ENCODE peak calls at places on chromosome X, in five cellular contexts. One of them, this sample, is unnamed.

GRCh38 chrX:35166023-35166422 is 223.4 kb downstream of the FAM47B start:
- DNase-seq in brain microvascular endothelial cell: no peak
- DNase-seq in A673: no peak
- DNase-seq in kidney: no peak
- DNase-seq in AG09309: no peak
- DNase-seq in this sample: no peak

GRCh38 chrX:41258281-41258680 is 75.7 kb upstream of the DDX3X start:
- DNase-seq in AG09309: no peak
- DNase-seq in A673: no peak
- DNase-seq in kidney: no peak
- DNase-seq in brain microvascular endothelial cell: no peak
- DNase-seq in this sample: no peak

GRCh38 chrX:12747433-12747832 is 43.8 kb upstream of the PRPS2 start:
- DNase-seq in brain microvascular endothelial cell: no peak
- DNase-seq in AG09309: no peak
- DNase-seq in A673: no peak
- DNase-seq in kidney: no peak
- DNase-seq in this sample: no peak

GRCh38 chrX:129876734-129877395 is 29.1 kb upstream of the UTP14A start:
- DNase-seq in A673: peak
- DNase-seq in kidney: no peak
- DNase-seq in AG09309: no peak
- DNase-seq in brain microvascular endothelial cell: peak
- DNase-seq in this sample: peak

GRCh38 chrX:73916931-73917657 is 354.1 kb downstream of the CHIC1 start:
- DNase-seq in kidney: no peak
- DNase-seq in A673: peak
- DNase-seq in brain microvascular endothelial cell: peak
- DNase-seq in AG09309: peak
- DNase-seq in this sample: peak

GRCh38 chrX:43716144-43716543 is 60.0 kb downstream of the MAOA start:
- DNase-seq in kidney: no peak
- DNase-seq in AG09309: no peak
- DNase-seq in A673: no peak
- DNase-seq in brain microvascular endothelial cell: no peak
- DNase-seq in this sample: no peak

GRCh38 chrX:153824348-153824747 is 6.0 kb downstream of the PDZD4 start:
- DNase-seq in A673: no peak
- DNase-seq in AG09309: no peak
- DNase-seq in brain microvascular endothelial cell: no peak
- DNase-seq in kidney: no peak
- DNase-seq in this sample: no peak

GRCh38 chrX:132409780-132410556 is 78.9 kb downstream of the MBNL3 start:
- DNase-seq in brain microvascular endothelial cell: no peak
- DNase-seq in kidney: no peak
- DNase-seq in A673: no peak
- DNase-seq in AG09309: no peak
- DNase-seq in this sample: no peak

GRCh38 chrX:19721726-19722370 is 165.6 kb downstream of the SH3KBP1 start:
- DNase-seq in AG09309: no peak
- DNase-seq in A673: no peak
- DNase-seq in kidney: no peak
- DNase-seq in brain microvascular endothelial cell: no peak
- DNase-seq in this sample: peak

GRCh38 chrX:2715066-2715600 is 24.0 kb downstream of the CD99 start:
- DNase-seq in A673: no peak
- DNase-seq in kidney: no peak
- DNase-seq in AG09309: no peak
- DNase-seq in brain microvascular endothelial cell: no peak
- DNase-seq in this sample: no peak

GRCh38 chrX:119417842-119418241 is 18.7 kb downstream of the SLC25A43 start:
- DNase-seq in kidney: no peak
- DNase-seq in brain microvascular endothelial cell: no peak
- DNase-seq in A673: peak
- DNase-seq in AG09309: no peak
- DNase-seq in this sample: no peak
- TF ChIP-seq CTCF in kidney: peak
- TF ChIP-seq CTCF in brain microvascular endothelial cell: peak
- TF ChIP-seq CTCF in A673: peak
- TF ChIP-seq CTCF in AG09309: peak
- TF ChIP-seq CTCF in this sample: peak

GRCh38 chrX:53445977-53446376 is 11.8 kb upstream of the HSD17B10 start:
- DNase-seq in kidney: no peak
- DNase-seq in AG09309: no peak
- DNase-seq in brain microvascular endothelial cell: peak
- DNase-seq in A673: peak
- DNase-seq in this sample: no peak
- TF ChIP-seq CTCF in kidney: peak
- TF ChIP-seq CTCF in AG09309: peak
- TF ChIP-seq CTCF in brain microvascular endothelial cell: peak
- TF ChIP-seq CTCF in A673: peak
- TF ChIP-seq CTCF in this sample: peak

GRCh38 chrX:118228041-118228440 is 111.4 kb upstream of the KLHL13 start:
- DNase-seq in brain microvascular endothelial cell: peak
- DNase-seq in AG09309: no peak
- DNase-seq in kidney: no peak
- DNase-seq in A673: no peak
- DNase-seq in this sample: no peak

GRCh38 chrX:118221257-118221656 is 104.6 kb upstream of the KLHL13 start:
- DNase-seq in kidney: no peak
- DNase-seq in A673: peak
- DNase-seq in AG09309: no peak
- DNase-seq in brain microvascular endothelial cell: no peak
- DNase-seq in this sample: no peak

GRCh38 chrX:118228456-118228855 is 111.8 kb upstream of the KLHL13 start:
- DNase-seq in kidney: no peak
- DNase-seq in brain microvascular endothelial cell: no peak
- DNase-seq in AG09309: no peak
- DNase-seq in A673: no peak
- DNase-seq in this sample: no peak

GRCh38 chrX:118231464-118231863 is 114.4 kb upstream of the WDR44 start:
- DNase-seq in AG09309: no peak
- DNase-seq in brain microvascular endothelial cell: no peak
- DNase-seq in kidney: no peak
- DNase-seq in A673: no peak
- DNase-seq in this sample: no peak

GRCh38 chrX:118226060-118226428 is 109.4 kb upstream of the KLHL13 start:
- DNase-seq in AG09309: no peak
- DNase-seq in A673: peak
- DNase-seq in brain microvascular endothelial cell: peak
- DNase-seq in kidney: no peak
- DNase-seq in this sample: no peak
- TF ChIP-seq CTCF in AG09309: peak
- TF ChIP-seq CTCF in A673: peak
- TF ChIP-seq CTCF in brain microvascular endothelial cell: peak
- TF ChIP-seq CTCF in kidney: peak
- TF ChIP-seq CTCF in this sample: peak

DNA sequence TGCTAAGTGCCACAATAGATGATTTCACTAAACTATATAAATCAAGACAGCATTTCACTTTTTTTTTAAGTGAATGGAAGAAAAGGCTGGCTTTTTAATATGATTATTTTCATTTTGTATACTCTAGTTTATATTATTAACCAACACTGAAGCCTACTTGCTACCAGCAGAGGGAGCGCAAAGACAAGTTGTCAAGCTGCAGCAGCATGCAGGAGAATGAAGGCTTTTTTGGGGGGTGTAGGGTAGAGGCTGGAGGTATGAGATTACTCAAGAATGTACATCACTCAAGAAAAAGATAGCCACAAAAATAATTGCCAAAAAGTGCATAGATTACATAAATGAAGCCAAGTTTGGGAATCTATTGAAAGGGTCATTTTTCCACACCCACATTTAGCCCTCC is 519.5 kb downstream of the FGF13 start:
- DNase-seq in AG09309: no peak
- DNase-seq in kidney: no peak
- DNase-seq in A673: peak
- DNase-seq in brain microvascular endothelial cell: peak
- DNase-seq in this sample: no peak
- TF ChIP-seq CTCF in AG09309: peak
- TF ChIP-seq CTCF in kidney: peak
- TF ChIP-seq CTCF in A673: peak
- TF ChIP-seq CTCF in brain microvascular endothelial cell: peak
- TF ChIP-seq CTCF in this sample: peak

GRCh38 chrX:112368371-112368770 is 285.8 kb upstream of the TRPC5 start:
- DNase-seq in AG09309: no peak
- DNase-seq in A673: no peak
- DNase-seq in kidney: no peak
- DNase-seq in brain microvascular endothelial cell: no peak
- DNase-seq in this sample: no peak
- TF ChIP-seq CTCF in AG09309: no peak
- TF ChIP-seq CTCF in A673: peak
- TF ChIP-seq CTCF in kidney: no peak
- TF ChIP-seq CTCF in brain microvascular endothelial cell: peak
- TF ChIP-seq CTCF in this sample: no peak

GRCh38 chrX:118221733-118222132 is 105.1 kb upstream of the KLHL13 start:
- DNase-seq in AG09309: no peak
- DNase-seq in brain microvascular endothelial cell: no peak
- DNase-seq in kidney: no peak
- DNase-seq in A673: peak
- DNase-seq in this sample: no peak
- TF ChIP-seq CTCF in AG09309: no peak
- TF ChIP-seq CTCF in brain microvascular endothelial cell: no peak
- TF ChIP-seq CTCF in kidney: no peak
- TF ChIP-seq CTCF in A673: no peak
- TF ChIP-seq CTCF in this sample: no peak

DNA sequence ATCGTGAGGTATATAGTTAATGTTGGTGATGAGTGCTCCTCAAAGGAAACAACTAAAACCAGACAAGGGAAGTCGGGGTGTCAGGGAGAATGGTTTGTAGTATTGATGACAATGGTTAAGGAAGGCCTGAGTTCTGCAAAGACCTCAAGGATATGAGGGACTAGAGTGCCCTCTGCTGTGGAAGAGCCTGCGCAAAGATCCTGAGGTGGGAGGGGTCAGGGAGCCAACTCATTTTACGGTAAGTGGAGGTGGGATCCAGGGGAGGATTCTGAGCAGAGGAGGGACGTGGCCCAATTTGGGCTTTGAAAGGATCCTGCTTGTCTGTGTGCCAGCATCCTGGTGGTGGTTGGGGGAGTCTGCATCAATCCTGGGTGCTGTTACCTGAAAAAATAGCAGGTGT is 11.3 kb downstream of the UBA1 start:
- DNase-seq in AG09309: no peak
- DNase-seq in brain microvascular endothelial cell: no peak
- DNase-seq in A673: no peak
- DNase-seq in kidney: peak
- DNase-seq in this sample: no peak
- TF ChIP-seq CTCF in AG09309: no peak
- TF ChIP-seq CTCF in brain microvascular endothelial cell: no peak
- TF ChIP-seq CTCF in A673: no peak
- TF ChIP-seq CTCF in kidney: no peak
- TF ChIP-seq CTCF in this sample: no peak

GRCh38 chrX:133670394-133670793 is 255.1 kb upstream of the GPC4 start:
- DNase-seq in AG09309: no peak
- DNase-seq in A673: peak
- DNase-seq in brain microvascular endothelial cell: peak
- DNase-seq in kidney: no peak
- DNase-seq in this sample: no peak
- TF ChIP-seq CTCF in AG09309: peak
- TF ChIP-seq CTCF in A673: peak
- TF ChIP-seq CTCF in brain microvascular endothelial cell: peak
- TF ChIP-seq CTCF in kidney: peak
- TF ChIP-seq CTCF in this sample: peak